ENCODE peak calls at places on chromosome 18, in ten cellular contexts. Y, B, L, Q, K, X, D, P, E and U are unnamed samples.

GRCh38 chr18:73232933-73233332 is 365.1 kb upstream of the NETO1 start:
- DNase-seq in E (no peak), X (no peak), D (no peak), B (no peak), Q (no peak), K (no peak), P (no peak), Y (no peak), L (no peak), U (no peak)

GRCh38 chr18:60040966-60041365 is 141.2 kb downstream of the PMAIP1 start:
- DNase-seq in L (no peak), X (no peak), E (no peak), Y (no peak), B (no peak), K (no peak), D (no peak), Q (no peak), P (no peak), U (no peak)

GRCh38 chr18:55779711-55780590 is 192.0 kb upstream of the TCF4 start:
- DNase-seq in P (no peak), D (no peak), Q (peak), E (no peak), B (peak), L (no peak), Y (no peak), X (peak), K (peak), U (peak)

GRCh38 chr18:12076424-12077140 is 17.1 kb upstream of the ANKRD62 start:
- DNase-seq in Q (peak), Y (no peak), E (no peak), B (peak), D (no peak), L (no peak), K (no peak), X (peak), P (no peak), U (no peak)

GRCh38 chr18:39480494-39481245 is 1915.1 kb upstream of the CELF4 start:
- DNase-seq in E (no peak), K (no peak), L (no peak), B (peak), Q (peak), Y (no peak), D (no peak), X (no peak), P (no peak), U (no peak)

GRCh38 chr18:79615091-79615490 is 64.5 kb upstream of the CTDP1 start:
- DNase-seq in X (no peak), P (no peak), D (no peak), Y (no peak), L (no peak), K (no peak), Q (no peak), E (no peak), B (no peak), U (no peak)

GRCh38 chr18:9900699-9901098 is 13.1 kb upstream of the VAPA start:
- DNase-seq in D (no peak), L (no peak), P (no peak), X (no peak), Y (no peak), Q (no peak), B (no peak), K (no peak), E (no peak), U (no peak)

GRCh38 chr18:46712406-46712805 is 44.4 kb downstream of the ST8SIA5 start:
- DNase-seq in E (no peak), P (peak), Y (no peak), B (no peak), D (peak), K (no peak), L (no peak), Q (peak), X (no peak), U (no peak)

GRCh38 chr18:57242285-57242684 is 95.4 kb downstream of the BOD1L2 start:
- DNase-seq in B (no peak), Q (no peak), E (no peak), X (no peak), Y (no peak), L (no peak), K (no peak), D (no peak), P (no peak), U (no peak)

GRCh38 chr18:70337139-70337972 is 48.5 kb downstream of the SOCS6 start:
- DNase-seq in K (no peak), L (peak), P (peak), D (no peak), Y (no peak), E (no peak), Q (peak), B (peak), X (peak), U (no peak)

GRCh38 chr18:7272268-7273049 is 41.6 kb downstream of the LRRC30 start:
- DNase-seq in Q (peak), P (peak), D (peak), E (no peak), B (peak), X (peak), K (peak), Y (no peak), L (peak), U (no peak)

GRCh38 chr18:79092869-79093268 is 23.7 kb downstream of the ATP9B start:
- DNase-seq in K (no peak), Y (no peak), B (no peak), Q (no peak), X (no peak), D (no peak), E (no peak), P (no peak), L (no peak), U (no peak)

GRCh38 chr18:31723998-31724711 is 36.5 kb downstream of the SLC25A52 start:
- DNase-seq in D (no peak), B (peak), Q (peak), Y (no peak), L (no peak), P (peak), K (no peak), E (no peak), X (no peak), U (no peak)

GRCh38 chr18:57154389-57154788 is 7.5 kb downstream of the BOD1L2 start:
- DNase-seq in E (no peak), Q (no peak), X (no peak), B (no peak), Y (no peak), P (no peak), K (no peak), L (no peak), D (no peak), U (no peak)

GRCh38 chr18:79537758-79538157 is 141.8 kb upstream of the CTDP1 start:
- DNase-seq in D (no peak), L (no peak), Y (no peak), B (no peak), X (no peak), P (no peak), Q (no peak), K (no peak), E (no peak), U (peak)